ENCODE peak calls at places on chromosomes 1 and 21, in five cellular contexts. D is stimulated activated CD8-positive, alpha-beta memory T cell treated with anti-CD3 and anti-CD28 coated beads, Interleukin-2, amount 100 ng/mL, for 1 hour; T is thyroid gland; X is epithelial cell of esophagus; U is iPS-NIHi11. F is an unnamed sample.

GRCh38 chr1:31548518-31548898 is 27.8 kb upstream of the TINAGL1 start:
- DNase-seq in D (no peak), X (peak; percentile 77), T (no peak), U (peak; percentile 67), F (peak; percentile 21)

GRCh38 chr1:54416435-54416834 is 10.2 kb upstream of the SSBP3 start:
- DNase-seq in X (no peak), D (no peak), T (no peak), U (no peak), F (no peak)

GRCh38 chr21:16775056-16775455 is 737.8 kb upstream of the CXADR start:
- DNase-seq in X (no peak), D (no peak), T (peak; percentile 38), U (no peak), F (no peak)

GRCh38 chr1:117138556-117138955 is 17.0 kb upstream of the TRIM45 start:
- DNase-seq in T (no peak), U (no peak), X (no peak), D (no peak), F (no peak)

GRCh38 chr1:99648107-99648506 is 2.2 kb downstream of the PALMD start:
- DNase-seq in D (no peak), T (peak; percentile 24), U (peak; percentile 33), X (peak; percentile 78), F (no peak)

GRCh38 chr1:2132222-2133038 is 62.1 kb downstream of the FAAP20 start:
- DNase-seq in X (peak; percentile 86), T (no peak), D (no peak), U (peak; percentile 77), F (peak; percentile 85)

GRCh38 chr1:179589524-179589923 is 2.1 kb upstream of the TDRD5 start:
- DNase-seq in D (no peak), X (no peak), U (no peak), T (no peak), F (no peak)

GRCh38 chr21:42925114-42925907 is at the start of gene ERVH48-1:
- DNase-seq in T (no peak), X (no peak), D (no peak), U (no peak), F (peak; percentile 11)

GRCh38 chr1:1598720-1599029 is 1.3 kb downstream of the FNDC10 start:
- DNase-seq in T (no peak), X (no peak), D (no peak), U (no peak), F (no peak)

GRCh38 chr1:119758584-119758983 is 10.1 kb downstream of the HMGCS2 start:
- DNase-seq in X (no peak), U (no peak), D (no peak), T (no peak), F (no peak)

GRCh38 chr1:154958681-154959447 is 2.7 kb downstream of the PYGO2 start:
- DNase-seq in D (no peak), X (no peak), T (peak; percentile 94), U (no peak), F (no peak)

GRCh38 chr1:162083273-162083672 is 13.8 kb downstream of the NOS1AP start:
- DNase-seq in X (no peak), T (no peak), D (no peak), U (no peak), F (no peak)

GRCh38 chr1:27564710-27565649 is 39.0 kb downstream of the AHDC1 start:
- DNase-seq in X (no peak), T (no peak), D (no peak), U (no peak), F (no peak)

GRCh38 chr21:25999935-26000582 is 170.5 kb downstream of the APP start:
- DNase-seq in X (no peak), U (peak; percentile 9), T (no peak), D (no peak), F (no peak)

GRCh38 chr1:32969556-32969955 is 4.9 kb upstream of the RNF19B start:
- DNase-seq in D (no peak), T (no peak), X (peak; percentile 75), U (no peak), F (no peak)

GRCh38 chr1:245234217-245235120 is 79.7 kb downstream of the KIF26B start:
- DNase-seq in D (no peak), U (peak; percentile 78), T (peak; percentile 77), X (no peak), F (no peak)

GRCh38 chr1:168453056-168453455 is 90.7 kb downstream of the XCL2 start:
- DNase-seq in U (no peak), T (no peak), X (no peak), D (no peak), F (no peak)

GRCh38 chr1:66676616-66677298 is 75.5 kb upstream of the DYNLT5 start:
- DNase-seq in U (no peak), D (no peak), X (peak; percentile 73), T (no peak), F (peak; percentile 69)

GRCh38 chr1:218350909-218351616 is 5.9 kb downstream of the TGFB2 start:
- DNase-seq in X (no peak), T (no peak), U (no peak), D (no peak), F (peak; percentile 89)

GRCh38 chr1:61092643-61093042 is 10.3 kb downstream of the NFIA start:
- DNase-seq in D (no peak), X (no peak), T (no peak), U (no peak), F (no peak)

GRCh38 chr1:228857611-228858010 is 122.3 kb downstream of the RHOU start:
- DNase-seq in D (no peak), U (no peak), T (no peak), X (no peak), F (no peak)

GRCh38 chr1:228018961-228019721 is 12.3 kb downstream of the WNT3A start:
- DNase-seq in D (no peak), T (no peak), X (no peak), U (peak; percentile 2), F (no peak)

GRCh38 chr21:44765231-44766013 is 36.2 kb downstream of the UBE2G2 start:
- DNase-seq in U (no peak), X (peak; percentile 63), T (no peak), D (peak; percentile 2), F (no peak)

GRCh38 chr1:100325415-100326324 is 26.6 kb upstream of the CDC14A start:
- DNase-seq in D (no peak), T (no peak), U (peak; percentile 62), X (no peak), F (no peak)

GRCh38 chr1:93689521-93690223 is 8.0 kb upstream of the BCAR3 start:
- DNase-seq in X (no peak), U (no peak), D (no peak), T (no peak), F (no peak)

GRCh38 chr21:41750051-41750450 is 16.8 kb downstream of the RIPK4 start:
- DNase-seq in X (no peak), U (no peak), T (no peak), D (no peak), F (peak; percentile 8)

GRCh38 chr1:44407430-44408180 is 2.5 kb downstream of the RNF220 start:
- DNase-seq in U (peak; percentile 21), T (no peak), X (no peak), D (no peak), F (no peak)

GRCh38 chr1:33241866-33242265 is 14.4 kb upstream of the ZNF362 start:
- DNase-seq in D (no peak), X (no peak), U (no peak), T (no peak), F (no peak)

GRCh38 chr1:53821380-53821779 is 16.7 kb downstream of the NDC1 start:
- DNase-seq in X (no peak), D (no peak), T (no peak), U (no peak), F (no peak)

GRCh38 chr1:14804626-14805025 is 206.1 kb downstream of the KAZN start:
- DNase-seq in T (no peak), X (no peak), D (no peak), U (peak; percentile 74), F (no peak)

GRCh38 chr1:232678185-232678886 is 48.4 kb upstream of the SIPA1L2 start:
- DNase-seq in U (no peak), X (peak; percentile 84), D (no peak), T (no peak), F (peak; percentile 65)

GRCh38 chr21:45950740-45951515 is 30.6 kb upstream of the COL6A1 start:
- DNase-seq in U (peak; percentile 78), D (no peak), T (peak; percentile 85), X (no peak), F (peak; percentile 48)

GRCh38 chr1:110749960-110750359 is 75.2 kb upstream of the KCNA3 start:
- DNase-seq in T (no peak), U (no peak), X (no peak), D (no peak), F (no peak)

GRCh38 chr1:151545542-151545941 is 5.4 kb downstream of the TUFT1 start:
- DNase-seq in T (no peak), X (no peak), U (no peak), D (no peak), F (no peak)

F was measured in IMR-90.